ENCODE peak calls at places on chromosomes 6 and 20, in ten cellular contexts. O is heart right ventricle; A is NT2/D1; I is psoas muscle; B is naive thymus-derived CD4-positive, alpha-beta T cell; V is mesenchymal stem cell; E is tibial nerve; N is hepatocyte; S is aorta; J is mucosa of descending colon. U is an unnamed sample. For H3K4me1 and H3K9me3, the result is how much of the 10 kb centered on the place peaks cover.

GRCh38 chr6:16911088-16911487 is 149.8 kb upstream of the ATXN1 start:
- DNase-seq in O (no peak), A (no peak), I (no peak), B (no peak), V (no peak), E (no peak), N (no peak), S (no peak), J (no peak), U (no peak)

GRCh38 chr6:78701407-78701806 is 165.9 kb upstream of the IRAK1BP1 start:
- DNase-seq in O (no peak), A (no peak), I (no peak), B (no peak), V (no peak), E (no peak), N (no peak), S (no peak), J (no peak), U (no peak)

GRCh38 chr6:85660181-85660611 is 17.5 kb upstream of the SYNCRIP start:
- DNase-seq in O (no peak), A (no peak), I (peak), B (no peak), V (peak), E (no peak), N (peak), S (no peak), J (no peak), U (no peak)

GRCh38 chr20:3797592-3798404 is 1.7 kb downstream of the CDC25B start:
- DNase-seq in O (no peak), A (no peak), I (peak), B (no peak), V (peak), E (no peak), N (no peak), S (peak), J (peak), U (no peak)

GRCh38 chr6:2793491-2794151 is 28.4 kb downstream of the WRNIP1 start:
- DNase-seq in O (no peak), A (no peak), I (no peak), B (peak), V (no peak), E (no peak), N (peak), S (no peak), J (peak), U (no peak)

GRCh38 chr6:168181776-168182765 is 103.1 kb upstream of the FRMD1 start:
- DNase-seq in O (no peak), A (no peak), I (no peak), B (no peak), V (no peak), E (no peak), N (no peak), S (no peak), J (peak), U (no peak)

GRCh38 chr20:59985864-59986263 is 27.6 kb downstream of the CDH26 start:
- DNase-seq in O (no peak), A (no peak), I (no peak), B (no peak), V (no peak), E (no peak), N (no peak), S (no peak), J (no peak), U (no peak)

GRCh38 chr20:4726710-4727391 is 5.1 kb downstream of the PRND start:
- DNase-seq in O (no peak), A (no peak), I (no peak), B (peak), V (peak), E (no peak), N (no peak), S (peak), J (peak), U (no peak)

GRCh38 chr6:115666997-115667396 is 393.7 kb downstream of the FRK start:
- DNase-seq in O (no peak), A (no peak), I (no peak), B (no peak), V (no peak), E (no peak), N (no peak), S (no peak), J (no peak), U (no peak)

GRCh38 chr6:162014069-162014811 is 713.3 kb downstream of the PRKN start:
- DNase-seq in O (no peak), A (no peak), I (no peak), B (no peak), V (no peak), E (no peak), N (no peak), S (no peak), J (no peak), U (no peak)

GRCh38 chr20:47740225-47741184 is 44.8 kb downstream of the SULF2 start:
- DNase-seq in O (no peak), A (no peak), I (peak), B (no peak), V (no peak), E (no peak), N (no peak), S (peak), J (peak), U (no peak)

GRCh38 chr6:21952367-21952766 is 344.5 kb downstream of the PRL start:
- DNase-seq in O (no peak), A (no peak), I (no peak), B (no peak), V (no peak), E (no peak), N (no peak), S (no peak), J (no peak), U (no peak)

GRCh38 chr20:833121-833449 is 430 bp upstream of the FAM110A start:
- DNase-seq in O (no peak), A (no peak), I (no peak), B (no peak), V (no peak), E (no peak), N (no peak), S (no peak), J (no peak), U (no peak)

GRCh38 chr20:12916699-12917098 is 92.1 kb upstream of the SPTLC3 start:
- DNase-seq in O (no peak), A (peak), I (no peak), B (no peak), V (no peak), E (no peak), N (peak), S (no peak), J (no peak), U (no peak)

GRCh38 chr20:45771182-45771759 is 20.4 kb downstream of the WFDC3 start:
- DNase-seq in O (peak), A (peak), I (peak), B (peak), V (peak), E (peak), N (peak), S (peak), J (peak), U (peak)

GRCh38 chr20:59207235-59207634 is 43.6 kb downstream of the ZNF831 start:
- DNase-seq in O (no peak), A (no peak), I (no peak), B (no peak), V (no peak), E (no peak), N (no peak), S (no peak), J (no peak), U (no peak)

GRCh38 chr6:135185483-135185882 is 4.4 kb downstream of the MYB start:
- DNase-seq in O (no peak), A (no peak), I (no peak), B (no peak), V (no peak), E (no peak), N (no peak), S (no peak), J (no peak), U (no peak)

GRCh38 chr20:17795003-17795402 is 95.2 kb downstream of the BANF2 start:
- DNase-seq in O (no peak), A (no peak), I (no peak), B (no peak), V (no peak), E (no peak), N (no peak), S (no peak), J (no peak), U (no peak)

GRCh38 chr20:63453029-63453523 is 19.4 kb downstream of the KCNQ2 start:
- DNase-seq in O (no peak), A (no peak), I (no peak), B (no peak), V (no peak), E (no peak), N (no peak), S (no peak), J (no peak), U (no peak)

GRCh38 chr6:44057931-44058616 is 69.2 kb downstream of the MRPL14 start:
- DNase-seq in O (no peak), A (no peak), I (no peak), B (no peak), V (peak), E (no peak), N (no peak), S (no peak), J (no peak), U (no peak)

GRCh38 chr20:20712004-20712473 is 405 bp downstream of the RALGAPA2 start:
- DNase-seq in O (peak), A (no peak), I (no peak), B (no peak), V (no peak), E (no peak), N (peak), S (no peak), J (no peak), U (no peak)

GRCh38 chr6:166671434-166672061 is 44.5 kb upstream of the RPS6KA2 start:
- DNase-seq in O (no peak), A (no peak), I (no peak), B (no peak), V (peak), E (no peak), N (peak), S (no peak), J (no peak), U (no peak)

GRCh38 chr6:131586544-131586943 is 13.5 kb downstream of the ARG1 start:
- DNase-seq in O (no peak), A (no peak), I (no peak), B (no peak), V (no peak), E (no peak), N (no peak), S (no peak), J (no peak), U (no peak)

GRCh38 chr6:74971631-74972030 is 234.2 kb downstream of the COL12A1 start:
- DNase-seq in O (no peak), A (no peak), I (no peak), B (no peak), V (no peak), E (no peak), N (no peak), S (no peak), J (no peak), U (no peak)

GRCh38 chr6:128511518-128511917 is 8.9 kb downstream of the PTPRK start:
- DNase-seq in O (no peak), A (no peak), I (no peak), B (no peak), V (peak), E (no peak), N (peak), S (no peak), J (no peak), U (no peak)

GRCh38 chr6:21163110-21163837 is 430.3 kb upstream of the SOX4 start:
- DNase-seq in O (no peak), A (no peak), I (no peak), B (no peak), V (peak), E (no peak), N (no peak), S (no peak), J (no peak), U (no peak)

GRCh38 chr20:50575869-50576720 is 65.9 kb downstream of the PTPN1 start:
- DNase-seq in O (peak), A (peak), I (peak), B (peak), V (peak), E (peak), N (peak), S (peak), J (peak), U (peak)

GRCh38 chr6:12594541-12594893 is 122.0 kb upstream of the PHACTR1 start:
- DNase-seq in O (no peak), A (no peak), I (no peak), B (no peak), V (peak), E (no peak), N (no peak), S (no peak), J (no peak), U (no peak)

GRCh38 chr6:125794342-125795137 is 3.8 kb downstream of the NCOA7 start:
- DNase-seq in O (no peak), A (no peak), I (no peak), B (no peak), V (no peak), E (no peak), N (no peak), S (no peak), J (no peak), U (no peak)

GRCh38 chr6:34851361-34851760 is 36.5 kb downstream of the TAF11 start:
- DNase-seq in O (no peak), A (no peak), I (no peak), B (no peak), V (no peak), E (no peak), N (no peak), S (no peak), J (no peak), U (no peak)

DNA sequence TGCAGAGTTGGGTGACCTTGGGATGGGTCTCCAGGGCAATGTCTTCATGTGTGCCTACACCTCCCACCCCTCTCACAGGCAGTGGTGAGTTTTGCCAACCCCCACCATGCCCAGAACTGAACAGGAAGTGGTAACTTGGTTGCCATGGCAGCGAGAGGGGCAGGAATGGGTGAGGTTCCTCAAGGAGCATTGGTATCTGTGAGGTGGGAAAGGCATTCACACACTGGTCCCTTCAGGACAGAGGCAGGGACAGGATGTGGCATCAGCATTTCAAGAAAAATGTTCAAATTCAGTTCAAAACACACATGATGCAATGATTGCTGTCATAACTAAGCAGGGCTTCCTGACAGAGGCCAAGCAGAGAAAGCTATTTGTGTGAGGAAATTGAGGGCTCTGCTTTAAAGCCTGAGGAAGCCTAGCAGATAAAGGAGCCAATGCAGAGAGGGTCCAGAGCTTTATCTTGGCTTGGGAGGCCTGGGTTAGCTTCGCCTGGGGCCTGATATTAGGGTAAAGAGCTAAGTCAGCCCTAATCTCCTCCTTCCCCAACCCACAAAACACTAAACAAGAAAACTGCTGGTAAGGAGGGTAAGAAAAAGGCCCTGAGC is 551 bp downstream of the TREML2 start:
- DNase-seq in O (no peak), A (no peak), I (no peak), B (peak), V (peak), E (no peak), N (no peak), S (peak), J (peak), U (no peak)
- H3K4me3 ChIP-seq in O (no peak), A (no peak), I (no peak), B (peak), V (no peak), E (no peak), N (no peak), S (no peak), J (no peak), U (no peak)

DNA sequence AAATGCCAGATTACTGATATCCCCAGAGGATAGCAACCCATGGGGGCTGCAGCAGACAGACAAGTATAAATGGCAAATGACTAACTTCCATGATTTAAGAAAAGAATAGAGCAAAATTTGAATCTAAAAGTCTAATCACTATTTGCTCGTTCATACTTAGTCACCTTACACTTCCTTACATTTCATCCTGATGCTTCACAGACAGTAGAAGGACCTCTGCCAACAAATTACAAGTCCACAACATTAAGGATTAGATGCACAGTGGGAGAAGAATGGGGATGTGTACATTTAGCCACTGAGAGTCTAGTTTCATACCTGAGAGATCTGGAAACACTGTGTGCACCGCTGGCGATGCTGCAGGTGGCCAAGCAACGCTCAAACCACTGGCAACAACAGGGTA is 72.4 kb downstream of the FYN start:
- DNase-seq in O (no peak), A (no peak), I (no peak), B (no peak), V (no peak), E (no peak), N (no peak), S (no peak), J (no peak), U (no peak)
- H3K4me1 ChIP-seq in O (half or more), A (under half), I (under half), B (half or more), V (under half), E (under half), N (under half), S (under half), J (under half), U (under half)

GRCh38 chr6:169805242-169805838 is 53.9 kb downstream of the ERMARD start:
- DNase-seq in O (no peak), A (no peak), I (no peak), B (peak), V (no peak), E (no peak), N (no peak), S (no peak), J (no peak), U (no peak)

GRCh38 chr6:169808608-169808967 is 57.2 kb downstream of the ERMARD start:
- DNase-seq in O (no peak), A (no peak), I (no peak), B (no peak), V (no peak), E (no peak), N (no peak), S (no peak), J (no peak), U (no peak)

GRCh38 chr6:169806718-169807117 is 55.3 kb downstream of the ERMARD start:
- DNase-seq in O (no peak), A (no peak), I (no peak), B (peak), V (no peak), E (no peak), N (no peak), S (no peak), J (no peak), U (no peak)

GRCh38 chr6:169807699-169808607 is 56.5 kb downstream of the ERMARD start:
- DNase-seq in O (no peak), A (no peak), I (no peak), B (no peak), V (no peak), E (no peak), N (no peak), S (no peak), J (no peak), U (no peak)

GRCh38 chr6:169807219-169807618 is 55.8 kb downstream of the ERMARD start:
- DNase-seq in O (no peak), A (no peak), I (no peak), B (peak), V (no peak), E (no peak), N (no peak), S (no peak), J (no peak), U (no peak)
- H3K9me3 ChIP-seq in O (under half), A (under half), I (under half), B (under half), V (under half), E (under half), N (under half), S (under half), J (under half), U (under half)

DNA sequence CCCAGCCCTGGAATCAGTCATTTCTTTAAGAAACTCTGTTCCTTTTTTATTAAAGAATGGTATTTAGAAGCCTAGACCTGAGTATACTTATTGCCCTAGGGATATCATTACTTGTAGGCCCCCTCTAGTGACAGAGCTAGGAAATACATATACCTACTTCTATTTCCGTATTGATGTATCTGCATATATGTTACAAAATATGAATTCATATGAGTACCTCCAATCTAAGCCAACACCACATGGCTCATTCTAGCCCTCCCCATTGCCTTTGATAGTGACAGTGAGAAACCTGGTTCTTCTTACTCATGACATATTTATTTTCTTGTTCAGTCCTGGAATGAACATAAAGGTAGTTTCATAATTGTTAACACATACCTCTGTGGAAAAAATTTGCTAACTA is 137.2 kb downstream of the FARS2 start:
- DNase-seq in O (no peak), A (no peak), I (no peak), B (peak), V (peak), E (no peak), N (peak), S (no peak), J (peak), U (no peak)
- H3K4me3 ChIP-seq in O (no peak), A (no peak), I (no peak), B (no peak), V (no peak), E (no peak), N (no peak), S (no peak), J (no peak), U (no peak)

DNA sequence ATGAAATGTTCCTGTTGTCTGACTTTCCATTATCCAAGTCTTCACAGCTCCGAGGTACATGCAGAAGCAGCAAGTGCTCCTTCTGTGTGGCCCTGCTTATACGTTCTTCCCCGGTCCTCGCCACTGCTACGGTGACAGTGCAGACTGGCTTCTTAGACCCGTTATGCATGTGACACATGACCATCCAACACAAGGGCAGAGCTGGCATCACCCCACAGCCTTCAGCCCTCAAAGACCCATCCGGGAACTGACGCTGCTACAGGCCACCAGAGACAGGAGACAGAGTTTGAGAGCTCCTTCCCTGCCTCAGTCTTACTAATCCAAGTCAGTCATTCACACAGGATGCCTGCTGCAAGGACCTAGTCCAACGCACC is 70.4 kb downstream of the TRAM2 start:
- DNase-seq in O (no peak), A (no peak), I (no peak), B (no peak), V (no peak), E (no peak), N (no peak), S (no peak), J (no peak), U (no peak)
- H3K4me1 ChIP-seq in O (under half), A (under half), I (under half), B (under half), V (under half), E (under half), N (under half), S (under half), J (under half), U (under half)

GRCh38 chr6:1116149-1116548 is 195.7 kb upstream of the FOXQ1 start:
- DNase-seq in O (no peak), A (no peak), I (no peak), B (no peak), V (no peak), E (no peak), N (no peak), S (no peak), J (no peak), U (no peak)
- H3K9me3 ChIP-seq in O (under half), A (under half), I (under half), B (under half), V (under half), E (under half), N (under half), S (under half), J (under half), U (under half)

U was measured in tibial artery.